ENCODE peak calls at places on chromosomes 2 and 18, in six cellular contexts. Y, D, B, X, T and Q are unnamed samples.
A peak's percentile ranks its signal among the peaks of the same experiment; 100 is the strongest.

GRCh38 chr2:36545871-36546416 is 52.0 kb downstream of the FEZ2 start:
- DNase-seq in Y (no peak), D (no peak), B (no peak), X (no peak), T (no peak), Q (no peak)

GRCh38 chr2:137708311-137708710 is 256.0 kb upstream of the HNMT start:
- DNase-seq in Y (no peak), D (no peak), B (no peak), X (no peak), T (no peak), Q (no peak)

GRCh38 chr2:53317863-53318262 is 449.7 kb upstream of the CHAC2 start:
- DNase-seq in Y (no peak), D (peak; percentile 14), B (no peak), X (no peak), T (peak; percentile 9), Q (no peak)

GRCh38 chr2:43058761-43059160 is 167.6 kb downstream of the ZFP36L2 start:
- DNase-seq in Y (no peak), D (no peak), B (no peak), X (no peak), T (no peak), Q (no peak)

GRCh38 chr2:63364866-63365265 is 223.4 kb downstream of the WDPCP start:
- DNase-seq in Y (no peak), D (no peak), B (no peak), X (no peak), T (no peak), Q (no peak)

GRCh38 chr2:121189656-121190381 is 95.2 kb downstream of the TFCP2L1 start:
- DNase-seq in Y (no peak), D (no peak), B (peak; percentile 16), X (no peak), T (no peak), Q (no peak)

GRCh38 chr2:209772316-209772715 is 684 bp downstream of the UNC80 start:
- DNase-seq in Y (no peak), D (no peak), B (no peak), X (no peak), T (no peak), Q (no peak)

GRCh38 chr2:36650031-36650430 is 46.5 kb upstream of the VIT start:
- DNase-seq in Y (no peak), D (peak; percentile 75), B (peak; percentile 62), X (peak; percentile 77), T (peak; percentile 88), Q (no peak)

GRCh38 chr2:40369619-40370397 is 82.1 kb downstream of the SLC8A1 start:
- DNase-seq in Y (no peak), D (peak; percentile 85), B (no peak), X (no peak), T (no peak), Q (no peak)

GRCh38 chr2:133975676-133976428 is 278.0 kb upstream of the MGAT5 start:
- DNase-seq in Y (no peak), D (peak; percentile 55), B (no peak), X (no peak), T (no peak), Q (no peak)

GRCh38 chr2:237904806-237905599 is 45.6 kb downstream of the RAMP1 start:
- DNase-seq in Y (no peak), D (peak; percentile 91), B (no peak), X (peak; percentile 74), T (peak; percentile 8), Q (no peak)

GRCh38 chr2:103506812-103507211 is 745.0 kb downstream of the TMEM182 start:
- DNase-seq in Y (no peak), D (no peak), B (no peak), X (no peak), T (no peak), Q (no peak)

GRCh38 chr2:95109260-95109659 is 12.3 kb downstream of the MRPS5 start:
- DNase-seq in Y (no peak), D (no peak), B (no peak), X (no peak), T (no peak), Q (no peak)

GRCh38 chr2:229634574-229635185 is 79.7 kb downstream of the DNER start:
- DNase-seq in Y (peak; percentile 24), D (no peak), B (peak; percentile 42), X (no peak), T (no peak), Q (no peak)

GRCh38 chr2:224023188-224023587 is 15.9 kb downstream of the SERPINE2 start:
- DNase-seq in Y (no peak), D (peak; percentile 76), B (peak; percentile 2), X (peak; percentile 97), T (peak; percentile 80), Q (no peak)

GRCh38 chr18:57275111-57275510 is 77.2 kb upstream of the ST8SIA3 start:
- DNase-seq in Y (no peak), D (no peak), B (no peak), X (no peak), T (no peak), Q (no peak)

GRCh38 chr2:144114761-144115160 is 405.2 kb downstream of the ZEB2 start:
- DNase-seq in Y (no peak), D (peak; percentile 49), B (no peak), X (no peak), T (no peak), Q (no peak)

GRCh38 chr2:140454717-140455116 is 1674.5 kb upstream of the NXPH2 start:
- DNase-seq in Y (no peak), D (peak; percentile 76), B (no peak), X (peak; percentile 86), T (no peak), Q (no peak)

GRCh38 chr18:54607213-54607934 is 16.3 kb downstream of the DYNAP start:
- DNase-seq in Y (no peak), D (peak; percentile 1), B (peak; percentile 65), X (peak; percentile 14), T (peak; percentile 93), Q (peak; percentile 53)

GRCh38 chr2:122329266-122329665 is 573.8 kb downstream of the TSN start:
- DNase-seq in Y (no peak), D (no peak), B (no peak), X (no peak), T (peak; percentile 51), Q (no peak)

GRCh38 chr2:101310591-101311389 is 2.3 kb upstream of the RNF149 start:
- DNase-seq in Y (no peak), D (peak; percentile 17), B (no peak), X (no peak), T (peak; percentile 24), Q (no peak)

DNA sequence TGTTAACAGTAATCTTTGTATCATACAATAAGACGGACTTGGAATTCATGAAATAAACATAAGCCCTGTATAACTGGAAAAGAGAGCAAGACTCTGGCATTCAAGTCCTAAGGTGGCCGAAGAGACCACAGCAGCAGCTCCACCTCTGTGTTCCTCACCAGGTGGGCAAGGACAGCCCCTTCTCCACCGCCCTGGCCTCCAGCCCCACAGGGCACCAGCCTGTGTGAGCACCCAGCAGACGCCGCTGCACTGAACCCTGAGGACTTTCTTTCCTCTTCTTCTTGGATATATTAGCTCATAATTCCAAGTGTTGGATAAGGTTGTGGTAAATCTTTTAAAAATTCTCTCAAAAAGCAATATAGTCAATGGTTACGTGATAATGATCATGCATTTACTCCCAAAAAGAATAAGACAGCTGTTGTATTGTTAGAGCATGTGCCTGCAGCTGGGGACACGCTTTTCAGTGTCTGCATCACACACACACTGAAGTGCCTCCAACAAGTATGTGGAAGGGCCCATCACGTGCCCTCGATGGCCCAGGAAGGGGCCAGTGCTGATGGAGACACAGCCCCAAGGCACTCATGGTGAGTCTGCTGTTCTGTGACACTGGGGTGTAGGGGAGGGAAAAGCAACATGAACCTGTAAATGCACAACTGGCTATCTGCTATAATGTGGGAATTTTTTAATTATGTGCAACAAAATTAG is 26.8 kb downstream of the FAM178B start:
- DNase-seq in Y (no peak), D (no peak), B (no peak), X (no peak), T (no peak), Q (no peak)
- H3K14ac ChIP-seq in Y (no peak overlapping the region), D (no peak overlapping the region), B (no peak overlapping the region), X (no peak overlapping the region), T (no peak overlapping the region), Q (no peak overlapping the region)

GRCh38 chr2:75155115-75155514 is 44.2 kb downstream of the TACR1 start:
- DNase-seq in Y (no peak), D (no peak), B (no peak), X (no peak), T (no peak), Q (no peak)

GRCh38 chr2:75157435-75157834 is 41.9 kb downstream of the TACR1 start:
- DNase-seq in Y (no peak), D (no peak), B (no peak), X (no peak), T (peak; percentile 44), Q (no peak)

DNA sequence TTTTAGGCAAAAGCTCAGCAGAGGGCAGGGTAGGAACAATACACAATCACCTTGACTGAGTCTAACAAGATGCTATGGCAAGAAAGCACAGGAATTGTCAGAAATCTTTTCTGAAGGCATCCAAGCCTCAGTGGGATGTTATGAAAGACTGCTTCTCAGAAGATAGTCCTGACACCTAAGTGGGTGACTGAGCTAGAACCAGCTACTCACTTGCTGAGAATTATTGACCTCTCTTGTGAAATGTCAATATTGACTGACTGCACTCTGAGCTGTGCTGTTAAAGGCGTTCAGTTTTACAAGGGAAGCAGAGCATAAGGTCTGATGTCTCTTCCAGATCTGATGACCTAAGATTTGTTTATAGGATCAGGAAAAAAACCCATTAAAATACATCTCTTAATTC is 46.1 kb downstream of the TACR1 start:
- DNase-seq in Y (no peak), D (no peak), B (no peak), X (no peak), T (no peak), Q (no peak)
- H3K14ac ChIP-seq in Y (no peak overlapping the region), D (no peak overlapping the region), B (no peak overlapping the region), X (no peak overlapping the region), T (no peak overlapping the region), Q (no peak overlapping the region)

DNA sequence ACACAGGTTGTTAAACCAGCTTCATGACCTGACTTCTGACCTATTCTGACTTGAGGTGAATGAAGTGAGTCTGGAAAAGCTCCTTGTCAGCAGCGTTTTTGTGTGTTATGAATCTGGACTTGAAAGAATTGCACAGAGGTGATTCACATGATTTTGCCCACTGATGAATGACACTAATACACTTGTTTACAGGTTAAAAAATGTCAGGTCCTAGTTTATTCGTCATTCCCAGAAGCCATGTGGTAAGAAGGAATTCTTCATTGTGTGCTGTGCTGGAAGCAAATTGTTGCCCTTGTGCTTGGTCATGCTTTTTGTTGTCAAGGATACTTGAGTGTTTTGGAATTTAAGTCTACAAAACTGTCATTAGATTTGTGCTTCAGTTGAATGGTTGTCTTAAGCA is 15.5 kb downstream of the SEC11C start:
- DNase-seq in Y (no peak), D (peak; percentile 95), B (no peak), X (peak; percentile 94), T (peak; percentile 98), Q (no peak)
- H3K14ac ChIP-seq in Y (no peak overlapping the region), D (no peak overlapping the region), B (no peak overlapping the region), X (no peak overlapping the region), T (no peak overlapping the region), Q (no peak overlapping the region)

GRCh38 chr2:109662889-109663288 is 48.7 kb downstream of the SOWAHC start:
- DNase-seq in Y (no peak), D (no peak), B (no peak), X (no peak), T (peak; percentile 74), Q (no peak)

GRCh38 chr2:109666466-109666865 is 52.3 kb downstream of the SOWAHC start:
- DNase-seq in Y (no peak), D (no peak), B (no peak), X (no peak), T (no peak), Q (no peak)

GRCh38 chr2:109659356-109660045 is 45.3 kb downstream of the SOWAHC start:
- DNase-seq in Y (no peak), D (no peak), B (no peak), X (no peak), T (no peak), Q (no peak)

GRCh38 chr2:109660046-109660860 is 46.1 kb downstream of the SOWAHC start:
- DNase-seq in Y (no peak), D (no peak), B (no peak), X (no peak), T (no peak), Q (no peak)

GRCh38 chr2:109663721-109664120 is 49.6 kb downstream of the SOWAHC start:
- DNase-seq in Y (no peak), D (peak; percentile 28), B (no peak), X (peak; percentile 22), T (no peak), Q (no peak)
- H3K14ac ChIP-seq in Y (no peak overlapping the region), D (no peak overlapping the region), B (no peak overlapping the region), X (no peak overlapping the region), T (no peak overlapping the region), Q (no peak overlapping the region)